ENCODE peak calls at places on chromosomes 3 and 15, in ten cellular contexts. U is transverse colon, R is breast epithelium, E is A549, F is H1, H is prostate gland, Z is right lobe of liver, A is uterus, D is ovary, X is gastrocnemius medialis. T is an unnamed sample.

GRCh38 chr3:149879872-149880271 is 66.9 kb downstream of the RNF13 start:
- DNase-seq in U (peak), R (no peak), E (peak), F (no peak), H (no peak), Z (no peak), A (peak), D (peak), X (peak), T (peak)

GRCh38 chr3:33787328-33788009 is 11.0 kb upstream of the PDCD6IP start:
- DNase-seq in U (peak), R (peak), E (peak), F (no peak), H (peak), Z (peak), A (peak), D (peak), X (peak), T (peak)

GRCh38 chr3:115040673-115041286 is 106.3 kb downstream of the ZBTB20 start:
- DNase-seq in U (peak), R (no peak), E (peak), F (no peak), H (no peak), Z (no peak), A (peak), D (no peak), X (no peak), T (no peak)

GRCh38 chr15:31326729-31327673 is at the start of gene KLF13:
- DNase-seq in U (peak), R (peak), E (peak), F (no peak), H (peak), Z (no peak), A (no peak), D (peak), X (no peak), T (peak)

GRCh38 chr3:194462936-194463335 is 23.9 kb downstream of the ATP13A3 start:
- DNase-seq in U (no peak), R (no peak), E (no peak), F (no peak), H (no peak), Z (no peak), A (no peak), D (no peak), X (no peak), T (no peak)

GRCh38 chr3:191775451-191776233 is 314.7 kb downstream of the PYDC2 start:
- DNase-seq in U (no peak), R (no peak), E (no peak), F (no peak), H (no peak), Z (no peak), A (no peak), D (no peak), X (no peak), T (no peak)

GRCh38 chr3:46861293-46861995 is 1.8 kb downstream of the MYL3 start:
- DNase-seq in U (no peak), R (peak), E (no peak), F (no peak), H (no peak), Z (peak), A (peak), D (peak), X (peak), T (peak)

GRCh38 chr3:27545061-27545460 is 60.9 kb upstream of the SLC4A7 start:
- DNase-seq in U (no peak), R (no peak), E (no peak), F (no peak), H (no peak), Z (no peak), A (no peak), D (no peak), X (no peak), T (no peak)

GRCh38 chr3:124926426-124927116 is 8.0 kb downstream of the MUC13 start:
- DNase-seq in U (no peak), R (no peak), E (no peak), F (no peak), H (no peak), Z (no peak), A (no peak), D (no peak), X (no peak), T (no peak)

GRCh38 chr3:14331273-14331672 is 71.1 kb upstream of the SLC6A6 start:
- DNase-seq in U (peak), R (no peak), E (no peak), F (no peak), H (no peak), Z (no peak), A (no peak), D (no peak), X (no peak), T (no peak)

GRCh38 chr15:68230157-68231100 is 901 bp upstream of the CLN6 start:
- DNase-seq in U (peak), R (no peak), E (no peak), F (no peak), H (peak), Z (no peak), A (peak), D (peak), X (no peak), T (no peak)

GRCh38 chr15:51193526-51193925 is 98.8 kb upstream of the TNFAIP8L3 start:
- DNase-seq in U (no peak), R (no peak), E (no peak), F (no peak), H (no peak), Z (no peak), A (no peak), D (no peak), X (no peak), T (no peak)

DNA sequence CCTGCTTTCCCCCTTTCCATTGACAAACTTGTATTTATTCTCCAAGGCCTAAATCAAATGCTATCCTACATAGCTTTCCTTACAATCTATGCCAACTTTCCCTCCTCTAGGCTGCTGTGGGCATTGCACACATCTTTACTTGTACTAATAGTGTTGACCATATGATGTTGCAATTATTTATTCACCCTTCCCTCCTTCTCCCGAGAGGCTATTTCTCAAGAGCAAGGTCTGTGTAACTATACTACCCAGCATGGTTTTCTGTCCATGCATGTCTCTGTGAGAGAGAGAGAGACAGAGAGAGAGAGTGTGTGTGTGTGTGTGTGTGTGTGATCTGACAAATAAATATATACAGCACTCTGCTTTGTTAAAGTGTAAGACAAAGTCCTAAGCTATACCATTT is 63.8 kb downstream of the GTPBP8 start:
- DNase-seq in U (no peak), R (no peak), E (no peak), F (no peak), H (peak), Z (no peak), A (no peak), D (no peak), X (no peak), T (no peak)
- TF ChIP-seq CTCF in U (no peak), R (peak), E (no peak), F (no peak), H (no peak), Z (no peak), A (no peak), D (no peak), X (no peak), T (no peak)

GRCh38 chr15:29822100-29822684 is at the start of gene TJP1:
- DNase-seq in U (peak), R (peak), E (peak), F (no peak), H (peak), Z (peak), A (peak), D (peak), X (peak), T (peak)
- TF ChIP-seq POLR2A in U (peak), R (no peak), E (peak), F (peak), H (peak), Z (peak), A (peak), D (peak), X (peak), T (peak)

GRCh38 chr3:53045107-53045783 is 628 bp downstream of the SFMBT1 start:
- DNase-seq in U (peak), R (no peak), E (peak), F (no peak), H (peak), Z (peak), A (peak), D (peak), X (peak), T (peak)
- TF ChIP-seq CTCF in U (no peak), R (no peak), E (no peak), F (no peak), H (no peak), Z (no peak), A (no peak), D (no peak), X (no peak), T (no peak)

DNA sequence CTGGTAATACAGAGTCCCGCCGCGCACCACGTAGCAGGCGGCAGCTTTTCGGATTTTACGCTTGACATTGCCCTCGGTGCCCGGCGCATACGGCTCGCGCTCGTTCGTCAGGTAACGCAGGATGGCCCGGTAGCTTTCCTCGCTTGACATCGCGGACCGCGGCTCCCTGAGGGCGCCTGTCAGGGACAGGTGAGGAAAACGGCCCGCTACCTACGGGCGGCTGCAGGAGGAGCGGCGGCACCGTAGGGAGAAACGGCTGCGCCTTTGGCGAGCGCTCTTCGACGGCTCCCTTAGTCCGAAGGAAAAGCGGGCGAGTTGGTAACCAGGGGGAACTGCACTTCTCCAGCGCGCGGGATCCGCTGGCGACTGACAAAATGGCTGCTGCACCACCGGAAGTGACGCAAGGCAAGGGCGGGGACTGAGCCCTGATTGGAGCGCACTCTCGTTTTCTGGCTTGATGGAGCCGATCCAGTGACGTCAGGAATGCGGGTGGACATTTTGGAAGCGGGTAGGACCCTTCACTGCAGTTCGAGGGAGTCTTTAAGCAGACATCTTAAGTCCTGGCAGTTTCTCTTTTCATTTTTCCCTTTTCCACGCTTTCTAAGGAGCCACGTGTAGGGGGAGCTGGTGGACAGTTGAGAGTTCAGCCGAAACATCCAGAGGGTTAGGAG is at the start of gene ZBTB11:
- DNase-seq in U (peak), R (peak), E (peak), F (peak), H (peak), Z (peak), A (peak), D (peak), X (peak), T (peak)
- TF ChIP-seq POLR2A in U (peak), R (peak), E (peak), F (no peak), H (peak), Z (peak), A (peak), D (peak), X (peak), T (peak)

DNA sequence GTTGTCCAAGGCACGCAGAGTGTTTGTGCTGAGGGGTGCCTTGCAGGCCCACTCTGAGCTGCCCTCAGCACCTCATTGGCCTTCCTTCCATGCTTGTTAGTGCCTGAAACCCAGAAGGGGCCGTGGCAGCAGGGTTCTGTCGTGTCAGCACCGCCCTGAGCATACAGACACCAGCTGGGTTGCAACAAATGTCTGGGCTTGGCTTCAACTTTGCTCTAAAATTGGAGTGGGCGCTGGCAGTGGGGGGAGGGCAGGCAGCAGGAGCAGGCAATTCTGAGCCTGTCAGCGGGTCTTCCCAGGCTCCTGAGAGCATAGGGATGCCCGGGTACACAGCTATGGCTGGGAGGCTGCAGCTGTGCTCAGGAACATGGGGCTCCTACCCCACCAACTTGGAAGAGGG is 464.3 kb downstream of the EPHA3 start:
- DNase-seq in U (no peak), R (no peak), E (no peak), F (no peak), H (no peak), Z (no peak), A (no peak), D (peak), X (peak), T (no peak)
- TF ChIP-seq CTCF in U (no peak), R (no peak), E (no peak), F (no peak), H (no peak), Z (no peak), A (no peak), D (no peak), X (no peak), T (no peak)

GRCh38 chr15:55196458-55197361 is at the start of gene RSL24D1:
- DNase-seq in U (peak), R (peak), E (peak), F (peak), H (peak), Z (peak), A (peak), D (peak), X (peak), T (peak)
- TF ChIP-seq POLR2A in U (peak), R (peak), E (peak), F (peak), H (peak), Z (peak), A (peak), D (peak), X (peak), T (peak)